ENCODE peak calls at places on chromosomes 2 and 18, in eight cellular contexts. Y is COR-L47, X is NCI-H2029 treated with DMSO at 0.1 percent for 48 hours, Q is spleen, G is progenitor cell of endocrine pancreas, U is NCI-H1092 treated with DMSO at 0.1 percent for 48 hours, M is Calu3, B is T-helper 9 cell. J is an unnamed sample.

GRCh38 chr2:138321458-138321857 is 180.1 kb upstream of the SPOPL start:
- DNase-seq in Y (peak; percentile 81), X (peak; percentile 34), Q (no peak), G (no peak), U (peak; percentile 44), M (no peak), B (no peak), J (no peak)

GRCh38 chr2:176534798-176535479 is 265.7 kb downstream of the MTX2 start:
- DNase-seq in Y (peak; percentile 92), X (no peak), Q (no peak), G (no peak), U (peak; percentile 94), M (no peak), B (no peak), J (peak; percentile 93)

GRCh38 chr2:134272831-134273230 is 19.0 kb downstream of the MGAT5 start:
- DNase-seq in Y (no peak), X (no peak), Q (no peak), G (no peak), U (no peak), M (no peak), B (no peak), J (no peak)

GRCh38 chr2:52128081-52128480 is 1096.1 kb upstream of the NRXN1 start:
- DNase-seq in Y (no peak), X (no peak), Q (no peak), G (no peak), U (no peak), M (no peak), B (no peak), J (no peak)

GRCh38 chr2:127884436-127884835 is 1.3 kb downstream of the AMMECR1L start:
- DNase-seq in Y (no peak), X (no peak), Q (no peak), G (no peak), U (no peak), M (no peak), B (no peak), J (no peak)

GRCh38 chr2:151138507-151138906 is 123.2 kb downstream of the RBM43 start:
- DNase-seq in Y (no peak), X (no peak), Q (no peak), G (no peak), U (no peak), M (no peak), B (no peak), J (no peak)

GRCh38 chr2:182726473-182726872 is 10.4 kb downstream of the DNAJC10 start:
- DNase-seq in Y (no peak), X (no peak), Q (no peak), G (no peak), U (no peak), M (no peak), B (no peak), J (no peak)

GRCh38 chr18:56233595-56233994 is 404.8 kb downstream of the TXNL1 start:
- DNase-seq in Y (no peak), X (no peak), Q (no peak), G (no peak), U (no peak), M (no peak), B (no peak), J (no peak)

GRCh38 chr2:133417410-133417809 is 150.9 kb downstream of the NCKAP5 start:
- DNase-seq in Y (no peak), X (no peak), Q (no peak), G (no peak), U (no peak), M (no peak), B (no peak), J (no peak)

GRCh38 chr2:44529448-44529847 is 167.7 kb downstream of the CAMKMT start:
- DNase-seq in Y (no peak), X (no peak), Q (no peak), G (no peak), U (no peak), M (no peak), B (no peak), J (no peak)

GRCh38 chr2:232501331-232501771 is 13.7 kb upstream of the ECEL1 start:
- DNase-seq in Y (no peak), X (no peak), Q (no peak), G (no peak), U (no peak), M (no peak), B (no peak), J (no peak)

GRCh38 chr18:35582899-35583558 is 1.5 kb downstream of the GALNT1 start:
- DNase-seq in Y (peak; percentile 51), X (peak; percentile 72), Q (no peak), G (no peak), U (peak; percentile 31), M (no peak), B (no peak), J (peak; percentile 85)

GRCh38 chr2:70086278-70086837 is 919 bp upstream of the PCBP1 start:
- DNase-seq in Y (peak; percentile 70), X (peak; percentile 75), Q (peak; percentile 95), G (no peak), U (peak; percentile 84), M (peak; percentile 41), B (peak; percentile 59), J (peak; percentile 77)

GRCh38 chr2:105641389-105641811 is 103.3 kb upstream of the NCK2 start:
- DNase-seq in Y (no peak), X (no peak), Q (no peak), G (no peak), U (no peak), M (no peak), B (no peak), J (no peak)

GRCh38 chr2:49255325-49256023 is 101.2 kb upstream of the FSHR start:
- DNase-seq in Y (no peak), X (peak; percentile 79), Q (no peak), G (no peak), U (peak; percentile 68), M (no peak), B (no peak), J (peak; percentile 67)

GRCh38 chr2:108542071-108542470 is 7.8 kb downstream of the LIMS1 start:
- DNase-seq in Y (no peak), X (no peak), Q (no peak), G (no peak), U (no peak), M (no peak), B (no peak), J (no peak)

GRCh38 chr2:17482651-17483050 is 35.6 kb downstream of the RAD51AP2 start:
- DNase-seq in Y (no peak), X (no peak), Q (no peak), G (no peak), U (no peak), M (no peak), B (no peak), J (no peak)

GRCh38 chr18:3452750-3453539 is 3.0 kb downstream of the TGIF1 start:
- DNase-seq in Y (no peak), X (no peak), Q (no peak), G (no peak), U (no peak), M (no peak), B (no peak), J (no peak)

GRCh38 chr18:5073026-5073944 is 123.8 kb downstream of the AKAIN1 start:
- DNase-seq in Y (peak; percentile 72), X (no peak), Q (no peak), G (no peak), U (peak; percentile 13), M (peak; percentile 37), B (no peak), J (peak; percentile 28)

GRCh38 chr2:45993476-45993991 is 303.7 kb upstream of the EPAS1 start:
- DNase-seq in Y (peak; percentile 44), X (peak; percentile 22), Q (no peak), G (peak; percentile 43), U (peak; percentile 34), M (peak; percentile 70), B (peak; percentile 37), J (no peak)

GRCh38 chr2:206323486-206323885 is 49.0 kb downstream of the ZDBF2 start:
- DNase-seq in Y (no peak), X (no peak), Q (no peak), G (no peak), U (no peak), M (no peak), B (no peak), J (no peak)

GRCh38 chr2:222709191-222709891 is 37.9 kb downstream of the MOGAT1 start:
- DNase-seq in Y (no peak), X (no peak), Q (no peak), G (no peak), U (no peak), M (no peak), B (no peak), J (no peak)

GRCh38 chr18:48769006-48769646 is 181.6 kb downstream of the SMAD7 start:
- DNase-seq in Y (no peak), X (no peak), Q (no peak), G (no peak), U (no peak), M (no peak), B (no peak), J (no peak)

GRCh38 chr18:11154369-11154982 is 5.1 kb upstream of the PIEZO2 start:
- DNase-seq in Y (peak; percentile 49), X (peak; percentile 14), Q (no peak), G (no peak), U (peak; percentile 3), M (peak; percentile 20), B (no peak), J (peak; percentile 3)

GRCh38 chr2:146997945-146998344 is 846.9 kb upstream of the ACVR2A start:
- DNase-seq in Y (no peak), X (no peak), Q (no peak), G (no peak), U (no peak), M (no peak), B (no peak), J (no peak)

GRCh38 chr18:33212363-33212762 is 228.2 kb downstream of the CCDC178 start:
- DNase-seq in Y (peak; percentile 16), X (peak; percentile 94), Q (no peak), G (no peak), U (peak; percentile 89), M (no peak), B (no peak), J (no peak)

GRCh38 chr2:237951878-237952277 is 14.9 kb upstream of the UBE2F start:
- DNase-seq in Y (no peak), X (no peak), Q (no peak), G (no peak), U (no peak), M (no peak), B (no peak), J (no peak)

GRCh38 chr2:28357055-28357454 is 35.6 kb upstream of the FOSL2 start:
- DNase-seq in Y (no peak), X (no peak), Q (no peak), G (no peak), U (no peak), M (no peak), B (no peak), J (no peak)

GRCh38 chr18:50870138-50870845 is 8.6 kb upstream of the ME2 start:
- DNase-seq in Y (no peak), X (no peak), Q (no peak), G (no peak), U (no peak), M (peak; percentile 61), B (no peak), J (peak; percentile 34)

GRCh38 chr2:9547272-9547991 is 8.2 kb downstream of the ADAM17 start:
- DNase-seq in Y (no peak), X (no peak), Q (no peak), G (no peak), U (no peak), M (no peak), B (no peak), J (no peak)

GRCh38 chr2:176067587-176068002 is 16.2 kb downstream of the EVX2 start:
- DNase-seq in Y (no peak), X (no peak), Q (no peak), G (no peak), U (no peak), M (no peak), B (no peak), J (no peak)

GRCh38 chr2:149901231-149901859 is 313.8 kb upstream of the MMADHC start:
- DNase-seq in Y (no peak), X (no peak), Q (no peak), G (no peak), U (no peak), M (no peak), B (no peak), J (no peak)

GRCh38 chr2:54666131-54666637 is 57.3 kb upstream of the EML6 start:
- DNase-seq in Y (no peak), X (no peak), Q (no peak), G (no peak), U (no peak), M (no peak), B (no peak), J (no peak)

GRCh38 chr2:133760366-133760765 is 192.1 kb upstream of the NCKAP5 start:
- DNase-seq in Y (no peak), X (no peak), Q (no peak), G (no peak), U (no peak), M (no peak), B (no peak), J (no peak)